ENCODE peak calls at places on chromosomes 4 and X, in six cellular contexts. C is MV-4-11; Z is non-pigmented ciliary epithelial cell; Q is astrocyte of the hippocampus; W is KG1; G is activated naive CD8-positive, alpha-beta T cell treated with anti-CD3 and anti-CD28 coated beads, Interleukin-2, amount 50 U/mL, for 24 hours. X is an unnamed sample.

GRCh38 chrX:71871367-71871766 is 39.3 kb upstream of the NHSL2 start:
- DNase-seq in C (no peak), Z (peak; percentile 26), Q (peak; percentile 71), W (no peak), G (peak; percentile 21), X (no peak)

GRCh38 chr4:79083406-79084010 is 144.3 kb upstream of the PAQR3 start:
- DNase-seq in C (no peak), Z (no peak), Q (peak; percentile 6), W (no peak), G (no peak), X (no peak)

GRCh38 chr4:165428957-165429356 is 50.1 kb downstream of the CPE start:
- DNase-seq in C (no peak), Z (no peak), Q (no peak), W (no peak), G (no peak), X (no peak)

GRCh38 chr4:72971572-72971971 is 97.9 kb downstream of the COX18 start:
- DNase-seq in C (no peak), Z (peak; percentile 93), Q (peak; percentile 67), W (no peak), G (no peak), X (no peak)

GRCh38 chrX:19554786-19555185 is 39.5 kb upstream of the MAP3K15 start:
- DNase-seq in C (peak; percentile 62), Z (peak; percentile 64), Q (peak; percentile 83), W (no peak), G (peak; percentile 31), X (no peak)

GRCh38 chrX:153769158-153769864 is 5.3 kb downstream of the PLXNB3 start:
- DNase-seq in C (no peak), Z (no peak), Q (no peak), W (no peak), G (no peak), X (no peak)

GRCh38 chrX:74371823-74372222 is 49.5 kb upstream of the SLC16A2 start:
- DNase-seq in C (no peak), Z (no peak), Q (peak; percentile 29), W (no peak), G (no peak), X (peak; percentile 41)

GRCh38 chrX:136850441-136851175 is 29.9 kb downstream of the RBMX start:
- DNase-seq in C (peak; percentile 79), Z (no peak), Q (no peak), W (no peak), G (no peak), X (peak; percentile 21)

GRCh38 chrX:104112326-104112951 is at the start of gene ZCCHC18:
- DNase-seq in C (no peak), Z (no peak), Q (peak; percentile 87), W (no peak), G (peak; percentile 48), X (peak; percentile 57)

X was measured in OCI-M1.